ENCODE peak calls at places on chromosomes 11 and 22, in five cellular contexts. H, I, T, L and K are unnamed samples.

GRCh38 chr11:111680486-111681175 is 78.4 kb downstream of the SIK2 start:
- DNase-seq in H (no peak), I (no peak), T (no peak), L (no peak), K (no peak)

GRCh38 chr11:86174101-86175046 is 70.2 kb upstream of the EED start:
- DNase-seq in H (no peak), I (peak), T (peak), L (no peak), K (peak)

GRCh38 chr11:3123316-3123715 is 41.8 kb downstream of the OSBPL5 start:
- DNase-seq in H (no peak), I (no peak), T (no peak), L (no peak), K (no peak)

GRCh38 chr11:73951797-73952196 is 971 bp downstream of the DNAJB13 start:
- DNase-seq in H (no peak), I (peak), T (peak), L (no peak), K (no peak)

GRCh38 chr11:40797981-40798380 is 661.5 kb downstream of the LRRC4C start:
- DNase-seq in H (no peak), I (no peak), T (no peak), L (no peak), K (no peak)

GRCh38 chr11:18463439-18463838 is 7.8 kb downstream of the LDHAL6A start:
- DNase-seq in H (no peak), I (no peak), T (no peak), L (no peak), K (no peak)

GRCh38 chr11:105429421-105429965 is 180.4 kb upstream of the GRIA4 start:
- DNase-seq in H (no peak), I (no peak), T (no peak), L (no peak), K (no peak)

GRCh38 chr22:30393322-30393680 is 3.5 kb upstream of the SEC14L2 start:
- DNase-seq in H (no peak), I (no peak), T (no peak), L (no peak), K (no peak)

GRCh38 chr22:25896592-25896991 is 154.6 kb downstream of the MYO18B start:
- DNase-seq in H (no peak), I (no peak), T (no peak), L (no peak), K (no peak)

GRCh38 chr22:27782065-27782464 is 19.5 kb downstream of the MN1 start:
- DNase-seq in H (no peak), I (no peak), T (no peak), L (no peak), K (no peak)

GRCh38 chr11:131223198-131223975 is 147.0 kb upstream of the NTM start:
- DNase-seq in H (no peak), I (no peak), T (no peak), L (no peak), K (no peak)

GRCh38 chr11:6566704-6567370 is 36.6 kb downstream of the RRP8 start:
- DNase-seq in H (no peak), I (no peak), T (no peak), L (no peak), K (no peak)

GRCh38 chr11:116519499-116519898 is 253.3 kb downstream of the BUD13 start:
- DNase-seq in H (no peak), I (no peak), T (no peak), L (no peak), K (no peak)
- H4K91ac ChIP-seq in H (no peak), I (no peak), T (no peak), L (no peak), K (no peak)

DNA sequence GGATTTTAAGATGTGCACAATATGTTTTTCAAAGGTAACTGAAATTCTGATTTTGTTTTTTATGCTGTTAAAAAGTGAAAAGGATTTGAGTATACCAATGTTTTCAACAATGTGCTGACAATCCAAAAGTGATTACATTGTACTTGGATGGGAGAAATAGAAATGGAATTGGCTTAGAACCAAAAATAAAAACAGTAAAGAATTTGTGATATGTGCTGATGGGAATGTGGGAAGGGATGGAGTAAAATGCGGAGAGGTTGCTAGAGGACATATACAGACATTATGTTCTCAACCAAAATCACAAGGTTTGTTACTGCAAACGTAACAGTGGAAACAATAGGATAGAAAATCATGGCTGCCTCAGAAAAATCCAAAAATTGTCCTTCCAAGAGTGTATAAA is 279.3 kb upstream of the TENM4 start:
- DNase-seq in H (no peak), I (no peak), T (no peak), L (no peak), K (no peak)
- H3K14ac ChIP-seq in H (no peak), I (no peak), T (no peak), L (no peak), K (no peak)

DNA sequence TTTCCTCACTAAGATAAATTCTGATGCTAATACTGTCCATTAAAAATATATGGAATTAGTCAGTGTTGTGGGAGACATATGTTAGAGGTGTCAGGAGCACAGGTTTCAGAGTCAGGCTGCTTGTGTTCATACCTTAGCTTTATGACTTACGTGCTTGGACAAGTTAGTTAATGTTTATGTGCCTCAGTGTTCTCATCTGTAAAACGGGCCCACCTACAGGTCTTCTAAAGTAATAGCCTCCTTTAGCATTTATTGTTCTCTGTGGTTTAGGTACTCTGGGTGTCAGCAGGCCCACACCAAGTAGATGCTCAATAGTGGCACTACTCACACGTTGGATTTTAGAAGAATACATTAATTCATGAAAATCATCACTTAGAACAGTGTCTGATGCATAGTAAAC is 308.7 kb upstream of the ZC3H12C start:
- DNase-seq in H (no peak), I (no peak), T (no peak), L (no peak), K (no peak)
- H4K8ac ChIP-seq in H (no peak), I (no peak), T (no peak), L (no peak), K (no peak)

GRCh38 chr11:96782632-96783031 is 392.8 kb downstream of the JRKL start:
- DNase-seq in H (no peak), I (no peak), T (no peak), L (no peak), K (no peak)
- H4K91ac ChIP-seq in H (no peak), I (no peak), T (no peak), L (no peak), K (no peak)

GRCh38 chr11:64762916-64763803 is 3.4 kb upstream of the PYGM start:
- DNase-seq in H (no peak), I (no peak), T (peak), L (peak), K (peak)
- H3K14ac ChIP-seq in H (no peak), I (no peak), T (peak), L (no peak), K (no peak)

GRCh38 chr11:75333807-75334140 is 17.7 kb downstream of the ARRB1 start:
- DNase-seq in H (no peak), I (no peak), T (no peak), L (no peak), K (no peak)
- H4K8ac ChIP-seq in H (no peak), I (no peak), T (no peak), L (no peak), K (peak)

GRCh38 chr11:69732910-69733309 is 29.1 kb upstream of the FGF19 start:
- DNase-seq in H (no peak), I (no peak), T (no peak), L (no peak), K (no peak)
- H4K91ac ChIP-seq in H (no peak), I (peak), T (no peak), L (no peak), K (peak)

GRCh38 chr22:49368976-49369725 is 458.5 kb downstream of the BRD1 start:
- DNase-seq in H (no peak), I (no peak), T (no peak), L (peak), K (no peak)
- H3K14ac ChIP-seq in H (peak), I (no peak), T (no peak), L (no peak), K (no peak)

GRCh38 chr11:77547863-77548551 is 41.7 kb upstream of the AQP11 start:
- DNase-seq in H (peak), I (peak), T (peak), L (no peak), K (peak)
- H4K8ac ChIP-seq in H (no peak), I (no peak), T (no peak), L (no peak), K (peak)

GRCh38 chr22:36330655-36331305 is 57.0 kb downstream of the MYH9 start:
- DNase-seq in H (no peak), I (no peak), T (peak), L (no peak), K (peak)
- H4K91ac ChIP-seq in H (peak), I (peak), T (peak), L (peak), K (peak)